ENCODE peak calls at places on chromosomes 7 and 10, in five cellular contexts. I, F, B, U and O are unnamed samples.

GRCh38 chr10:22712959-22713852 is 1.2 kb downstream of the PIP4K2A start:
- DNase-seq in B (peak; percentile 39), U (no peak), F (peak; percentile 31), I (peak; percentile 70), O (peak; percentile 35)

GRCh38 chr10:61899997-61900828 is 1.3 kb upstream of the ARID5B start:
- DNase-seq in F (peak; percentile 84), U (no peak), B (peak; percentile 63), I (no peak), O (peak; percentile 41)

GRCh38 chr10:84743483-84743882 is 415.1 kb downstream of the CCSER2 start:
- DNase-seq in B (no peak), F (no peak), I (peak; percentile 28), U (no peak), O (no peak)

GRCh38 chr10:118444016-118444415 is 101.9 kb upstream of the FAM204A start:
- DNase-seq in B (no peak), U (no peak), I (no peak), F (no peak), O (no peak)

GRCh38 chr10:87618470-87619423 is 40.9 kb upstream of the PAPSS2 start:
- DNase-seq in I (no peak), F (peak; percentile 49), U (no peak), B (no peak), O (peak; percentile 86)

GRCh38 chr10:118504044-118504944 is 91.2 kb downstream of the PRLHR start:
- DNase-seq in I (peak; percentile 78), U (no peak), B (no peak), F (peak; percentile 79), O (no peak)

GRCh38 chr7:80279760-80280159 is 145.1 kb downstream of the GNAI1 start:
- DNase-seq in F (peak; percentile 18), U (no peak), B (peak; percentile 74), I (no peak), O (no peak)

GRCh38 chr10:113006656-113007342 is 56.8 kb downstream of the TCF7L2 start:
- DNase-seq in I (no peak), F (no peak), U (no peak), B (no peak), O (no peak)

GRCh38 chr7:66735154-66735553 is 5.4 kb upstream of the RABGEF1 start:
- DNase-seq in U (no peak), I (no peak), B (no peak), F (no peak), O (no peak)

GRCh38 chr7:19772858-19773337 is 519 bp downstream of the TMEM196 start:
- DNase-seq in U (no peak), F (peak; percentile 54), B (peak; percentile 33), I (peak; percentile 85), O (peak; percentile 7)

GRCh38 chr7:46834921-46835320 is 747.0 kb downstream of the TNS3 start:
- DNase-seq in U (no peak), F (no peak), I (no peak), B (no peak), O (no peak)

GRCh38 chr7:51482976-51483375 is 166.4 kb upstream of the COBL start:
- DNase-seq in I (peak; percentile 72), B (no peak), U (no peak), F (no peak), O (no peak)

GRCh38 chr7:101912711-101913110 is 95.3 kb downstream of the CUX1 start:
- DNase-seq in B (no peak), I (no peak), F (peak; percentile 74), U (no peak), O (no peak)

GRCh38 chr7:31729195-31729804 is 42.3 kb downstream of the PPP1R17 start:
- DNase-seq in F (no peak), B (no peak), I (peak; percentile 21), U (no peak), O (no peak)

GRCh38 chr10:24357344-24358021 is 148.5 kb downstream of the KIAA1217 start:
- DNase-seq in I (no peak), U (no peak), B (no peak), F (no peak), O (peak; percentile 25)

GRCh38 chr10:116147162-116147906 is 125.7 kb downstream of the GFRA1 start:
- DNase-seq in B (no peak), F (no peak), U (no peak), I (no peak), O (no peak)

GRCh38 chr7:34385385-34385784 is 272.6 kb upstream of the NPSR1 start:
- DNase-seq in I (peak; percentile 73), F (no peak), B (no peak), U (no peak), O (no peak)

GRCh38 chr7:2864204-2864985 is 20.3 kb upstream of the GNA12 start:
- DNase-seq in U (no peak), F (no peak), I (peak; percentile 58), B (no peak), O (no peak)

GRCh38 chr7:74092321-74092963 is 8.8 kb downstream of the LIMK1 start:
- DNase-seq in U (no peak), I (peak; percentile 20), B (peak; percentile 31), F (no peak), O (no peak)

GRCh38 chr10:79285315-79286185 is 61.7 kb upstream of the PPIF start:
- DNase-seq in U (no peak), I (no peak), F (no peak), B (no peak), O (no peak)

GRCh38 chr7:98051118-98051744 is 55.4 kb upstream of the LMTK2 start:
- DNase-seq in U (peak; percentile 91), B (no peak), I (peak; percentile 89), F (no peak), O (peak; percentile 44)

GRCh38 chr7:73738220-73738611 is 386 bp downstream of the ABHD11 start:
- DNase-seq in F (peak; percentile 66), I (peak; percentile 72), B (peak; percentile 69), U (no peak), O (peak; percentile 65)

GRCh38 chr10:32239770-32240169 is 107.2 kb downstream of the EPC1 start:
- DNase-seq in U (no peak), F (peak; percentile 80), B (no peak), I (no peak), O (no peak)

GRCh38 chr7:104955276-104955675 is 58.7 kb upstream of the KMT2E start:
- DNase-seq in F (no peak), U (no peak), I (no peak), B (no peak), O (no peak)

GRCh38 chr10:85995791-85996190 is 370.8 kb downstream of the GRID1 start:
- DNase-seq in F (peak; percentile 19), I (peak; percentile 56), B (peak; percentile 36), U (no peak), O (peak; percentile 30)

GRCh38 chr7:28533731-28534531 is 121.6 kb downstream of the CREB5 start:
- DNase-seq in F (peak; percentile 57), I (no peak), B (no peak), U (no peak), O (peak; percentile 27)

GRCh38 chr7:146216371-146217041 is 99.9 kb downstream of the CNTNAP2 start:
- DNase-seq in F (no peak), B (no peak), U (no peak), I (no peak), O (no peak)

GRCh38 chr7:91372323-91372722 is 108.1 kb downstream of the FZD1 start:
- DNase-seq in B (no peak), U (no peak), F (no peak), I (peak; percentile 74), O (no peak)

GRCh38 chr7:95420996-95421846 is 13.6 kb downstream of the PON2 start:
- DNase-seq in I (no peak), B (no peak), U (no peak), F (peak; percentile 72), O (no peak)

GRCh38 chr10:3210251-3210650 is 37.7 kb upstream of the PITRM1 start:
- DNase-seq in U (no peak), I (no peak), B (no peak), F (no peak), O (no peak)

GRCh38 chr7:17516768-17517167 is 218.3 kb downstream of the AHR start:
- DNase-seq in U (no peak), F (no peak), B (no peak), I (no peak), O (no peak)

GRCh38 chr7:117122536-117122935 is 169.2 kb downstream of the ST7 start:
- DNase-seq in F (no peak), B (no peak), I (no peak), U (no peak), O (no peak)

GRCh38 chr7:138666385-138666784 is 34.8 kb downstream of the SVOPL start:
- DNase-seq in U (no peak), I (peak; percentile 49), F (peak; percentile 12), B (no peak), O (no peak)

GRCh38 chr10:34650156-34650555 is 164.9 kb downstream of the PARD3 start:
- DNase-seq in U (no peak), B (no peak), I (no peak), F (no peak), O (no peak)
- H3K4me1 ChIP-seq in U (peaks cover 5% of the 10 kb centered on the region), B (peaks cover 6% of the 10 kb centered on the region), I (peaks cover 26% of the 10 kb centered on the region), F (peaks cover 42% of the 10 kb centered on the region), O (peaks cover 12% of the 10 kb centered on the region)

GRCh38 chr7:148987751-148988512 is 40.4 kb downstream of the PDIA4 start:
- DNase-seq in F (no peak), U (no peak), B (no peak), I (peak; percentile 57), O (peak; percentile 41)

GRCh38 chr7:148994576-148994975 is 33.7 kb downstream of the PDIA4 start:
- DNase-seq in B (no peak), I (no peak), F (no peak), U (no peak), O (no peak)

GRCh38 chr7:148997497-148997896 is 30.8 kb downstream of the PDIA4 start:
- DNase-seq in I (no peak), B (no peak), F (no peak), U (no peak), O (no peak)

GRCh38 chr7:148991536-148991935 is 36.8 kb downstream of the PDIA4 start:
- DNase-seq in U (no peak), F (no peak), I (no peak), B (no peak), O (no peak)

DNA sequence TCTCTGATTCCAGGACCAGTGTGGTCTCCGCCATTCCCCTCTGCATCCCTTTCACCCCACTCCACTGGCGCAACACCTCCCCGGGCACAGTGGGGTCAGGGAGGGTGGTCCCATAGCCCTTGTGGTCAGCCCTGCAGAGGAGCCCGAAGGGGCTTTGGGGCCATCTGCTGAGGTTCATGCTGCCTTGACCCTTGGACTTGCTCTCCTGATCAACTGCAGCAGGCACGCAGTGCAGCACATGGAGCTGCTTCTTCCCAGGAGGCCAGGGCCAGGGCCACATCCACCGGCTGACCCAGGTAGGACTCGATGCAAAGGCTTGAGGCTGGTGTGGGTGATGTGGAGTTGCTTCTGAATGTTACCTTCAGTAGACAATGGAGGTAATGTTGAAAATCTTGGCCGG is 35.1 kb downstream of the PDIA4 start:
- DNase-seq in I (no peak), U (no peak), B (no peak), F (no peak), O (no peak)
- H3K4me1 ChIP-seq in I (no peaks in the 10 kb centered on the region), U (no peaks in the 10 kb centered on the region), B (no peaks in the 10 kb centered on the region), F (no peaks in the 10 kb centered on the region), O (peaks cover 5% of the 10 kb centered on the region)

DNA sequence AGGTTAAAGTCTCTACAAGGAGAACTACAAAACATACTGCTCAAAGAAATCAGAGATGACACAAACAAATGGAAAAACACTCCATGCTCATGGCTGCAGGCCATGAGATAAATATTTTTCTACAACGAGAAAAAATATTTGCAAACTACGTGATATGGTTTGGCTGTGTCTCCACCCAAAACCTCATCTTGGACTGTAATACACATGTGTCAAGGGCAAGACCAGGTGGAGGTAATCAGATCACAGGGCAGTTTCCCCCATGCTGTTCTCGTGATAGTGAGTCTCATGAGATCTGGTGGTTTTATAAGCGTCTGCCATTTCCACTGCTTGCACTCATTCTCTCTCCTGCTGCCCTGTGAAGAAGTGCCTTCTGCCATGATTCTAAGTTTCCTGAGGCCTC is 57.8 kb downstream of the COA1 start:
- DNase-seq in I (no peak), F (no peak), B (no peak), U (no peak), O (no peak)
- H3K4me1 ChIP-seq in I (no peaks in the 10 kb centered on the region), F (no peaks in the 10 kb centered on the region), B (no peaks in the 10 kb centered on the region), U (peaks cover 1% of the 10 kb centered on the region), O (peaks cover 36% of the 10 kb centered on the region)

GRCh38 chr10:71778071-71778470 is 4.8 kb upstream of the VSIR start:
- DNase-seq in U (no peak), F (no peak), I (no peak), B (no peak), O (no peak)
- H3K4me1 ChIP-seq in U (peaks cover 4% of the 10 kb centered on the region), F (no peaks in the 10 kb centered on the region), I (no peaks in the 10 kb centered on the region), B (no peaks in the 10 kb centered on the region), O (peaks cover 8% of the 10 kb centered on the region)